ENCODE peak calls at places on chromosome 12, in seven cellular contexts. G is K562, D is GM12892, C is H1, K is SK-N-SH, R is GM12878, Y is HepG2. A is an unnamed sample.

GRCh38 chr12:102063066-102063465 is 1.3 kb upstream of the WASHC3 start:
- DNase-seq in G (no peak), D (no peak), C (no peak), K (no peak), R (no peak), Y (peak; percentile 35), A (no peak)

GRCh38 chr12:92928431-92928961 is 599 bp downstream of the EEA1 start:
- DNase-seq in G (peak; percentile 64), D (no peak), C (no peak), K (peak; percentile 77), R (no peak), Y (no peak), A (peak; percentile 22)

GRCh38 chr12:47223848-47224213 is 144.1 kb upstream of the AMIGO2 start:
- DNase-seq in G (no peak), D (no peak), C (no peak), K (no peak), R (no peak), Y (peak; percentile 64), A (no peak)

GRCh38 chr12:12880537-12880936 is 10.8 kb upstream of the GPRC5A start:
- DNase-seq in G (no peak), D (no peak), C (no peak), K (no peak), R (no peak), Y (no peak), A (no peak)

GRCh38 chr12:46470975-46471374 is 98.4 kb upstream of the SLC38A2 start:
- DNase-seq in G (no peak), D (no peak), C (no peak), K (no peak), R (no peak), Y (no peak), A (no peak)

GRCh38 chr12:17108877-17109520 is 503.0 kb upstream of the LMO3 start:
- DNase-seq in G (no peak), D (no peak), C (no peak), K (no peak), R (no peak), Y (no peak), A (no peak)

GRCh38 chr12:93741741-93742085 is 64.5 kb downstream of the CRADD start:
- DNase-seq in G (no peak), D (peak; percentile 8), C (peak; percentile 73), K (peak; percentile 51), R (no peak), Y (peak; percentile 4), A (no peak)

GRCh38 chr12:112930350-112930749 is 7.9 kb upstream of the OAS3 start:
- DNase-seq in G (no peak), D (no peak), C (no peak), K (no peak), R (no peak), Y (no peak), A (no peak)

GRCh38 chr12:94534761-94535613 is 75.3 kb upstream of the CEP83 start:
- DNase-seq in G (no peak), D (no peak), C (no peak), K (no peak), R (no peak), Y (no peak), A (no peak)

GRCh38 chr12:5716991-5717390 is 228.1 kb downstream of the ANO2 start:
- DNase-seq in G (no peak), D (no peak), C (no peak), K (no peak), R (no peak), Y (no peak), A (no peak)

GRCh38 chr12:22048351-22049041 is 2.5 kb downstream of the CMAS start:
- DNase-seq in G (peak; percentile 13), D (no peak), C (peak; percentile 15), K (no peak), R (no peak), Y (no peak), A (no peak)

GRCh38 chr12:116880817-116881324 is 370 bp downstream of the HRK start:
- DNase-seq in G (peak; percentile 69), D (peak; percentile 69), C (peak; percentile 38), K (peak; percentile 83), R (no peak), Y (peak; percentile 27), A (peak; percentile 72)

GRCh38 chr12:59665692-59666091 is 69.9 kb downstream of the SLC16A7 start:
- DNase-seq in G (no peak), D (no peak), C (no peak), K (no peak), R (no peak), Y (no peak), A (no peak)

GRCh38 chr12:45655186-45655585 is 74.3 kb upstream of the ARID2 start:
- DNase-seq in G (no peak), D (no peak), C (no peak), K (peak; percentile 16), R (no peak), Y (peak; percentile 15), A (no peak)

GRCh38 chr12:49296836-49297694 is 2.1 kb downstream of the PRPH start:
- DNase-seq in G (peak; percentile 89), D (no peak), C (no peak), K (peak; percentile 29), R (no peak), Y (peak; percentile 48), A (no peak)

GRCh38 chr12:66742508-66743367 is 63.9 kb upstream of the GRIP1 start:
- DNase-seq in G (no peak), D (no peak), C (no peak), K (no peak), R (no peak), Y (no peak), A (no peak)

GRCh38 chr12:2274733-2275132 is 221.9 kb downstream of the CACNA1C start:
- DNase-seq in G (no peak), D (no peak), C (no peak), K (no peak), R (no peak), Y (no peak), A (no peak)

GRCh38 chr12:44542716-44543115 is 333.4 kb downstream of the NELL2 start:
- DNase-seq in G (no peak), D (no peak), C (no peak), K (no peak), R (no peak), Y (no peak), A (no peak)

GRCh38 chr12:70002097-70002911 is 177.3 kb downstream of the MYRFL start:
- DNase-seq in G (no peak), D (no peak), C (no peak), K (no peak), R (no peak), Y (no peak), A (no peak)

GRCh38 chr12:108633534-108634224 is at the start of gene SELPLG:
- DNase-seq in G (peak; percentile 50), D (peak; percentile 83), C (no peak), K (no peak), R (peak; percentile 99), Y (no peak), A (peak; percentile 68)

GRCh38 chr12:108629824-108630476 is 3.7 kb downstream of the SELPLG start:
- DNase-seq in G (peak; percentile 83), D (no peak), C (no peak), K (no peak), R (no peak), Y (peak; percentile 21), A (no peak)

GRCh38 chr12:108633081-108633533 is 587 bp downstream of the SELPLG start:
- DNase-seq in G (no peak), D (no peak), C (no peak), K (no peak), R (no peak), Y (no peak), A (no peak)

GRCh38 chr12:108629156-108629555 is 4.5 kb downstream of the SELPLG start:
- DNase-seq in G (peak; percentile 39), D (no peak), C (no peak), K (no peak), R (no peak), Y (no peak), A (no peak)

DNA sequence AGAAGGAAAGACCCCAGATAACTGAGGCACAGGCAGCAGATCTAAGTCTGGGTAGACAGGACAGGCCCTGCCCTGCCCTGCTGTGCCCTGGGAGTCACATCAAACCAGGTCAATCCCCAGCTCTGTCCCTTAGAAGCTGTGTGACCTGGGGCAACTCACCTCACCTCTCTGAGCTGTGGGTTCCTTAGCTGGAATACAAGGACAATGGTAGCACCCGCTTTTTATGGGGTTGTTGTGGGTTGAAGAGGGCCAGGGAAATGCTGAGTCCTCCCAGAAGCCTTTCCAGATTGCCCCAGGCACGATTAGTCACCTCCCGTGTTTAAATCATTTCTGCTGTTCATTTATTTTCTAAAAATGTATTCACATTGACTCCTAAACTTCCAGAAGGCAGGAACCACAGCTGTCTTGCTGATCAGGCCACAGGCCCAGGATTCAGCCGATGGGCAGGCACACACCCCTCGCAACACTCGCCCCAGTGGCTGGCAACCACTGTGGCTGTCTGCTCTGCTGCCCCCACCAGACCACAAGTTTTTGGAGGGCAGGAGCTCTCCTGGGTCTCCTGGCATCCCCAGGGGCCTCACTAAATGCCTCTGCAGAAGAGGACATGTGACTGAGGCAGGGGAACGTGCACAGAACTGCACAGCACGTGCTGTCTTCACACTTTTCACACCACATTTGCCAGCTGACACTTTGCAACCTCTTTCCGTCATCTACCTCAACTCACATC is 3.0 kb downstream of the SELPLG start:
- DNase-seq in G (no peak), D (no peak), C (no peak), K (no peak), R (no peak), Y (no peak), A (no peak)
- TF ChIP-seq TAF1 in G (no peak), D (no peak), C (no peak), K (no peak), R (no peak), Y (no peak), A (no peak)

GRCh38 chr12:104055686-104056388 is 5.8 kb upstream of the GLT8D2 start:
- DNase-seq in G (no peak), D (no peak), C (no peak), K (peak; percentile 82), R (no peak), Y (no peak), A (no peak)
- TF ChIP-seq POLR2AphosphoS5 in G (no peak), D (no peak), C (no peak), K (no peak), R (no peak), Y (no peak), A (no peak)

GRCh38 chr12:13941258-13942249 is 39.8 kb downstream of the GRIN2B start:
- DNase-seq in G (peak; percentile 10), D (no peak), C (peak; percentile 64), K (peak; percentile 12), R (no peak), Y (peak; percentile 76), A (peak; percentile 10)
- TF ChIP-seq TAF1 in G (no peak), D (no peak), C (no peak), K (no peak), R (no peak), Y (no peak), A (no peak)

DNA sequence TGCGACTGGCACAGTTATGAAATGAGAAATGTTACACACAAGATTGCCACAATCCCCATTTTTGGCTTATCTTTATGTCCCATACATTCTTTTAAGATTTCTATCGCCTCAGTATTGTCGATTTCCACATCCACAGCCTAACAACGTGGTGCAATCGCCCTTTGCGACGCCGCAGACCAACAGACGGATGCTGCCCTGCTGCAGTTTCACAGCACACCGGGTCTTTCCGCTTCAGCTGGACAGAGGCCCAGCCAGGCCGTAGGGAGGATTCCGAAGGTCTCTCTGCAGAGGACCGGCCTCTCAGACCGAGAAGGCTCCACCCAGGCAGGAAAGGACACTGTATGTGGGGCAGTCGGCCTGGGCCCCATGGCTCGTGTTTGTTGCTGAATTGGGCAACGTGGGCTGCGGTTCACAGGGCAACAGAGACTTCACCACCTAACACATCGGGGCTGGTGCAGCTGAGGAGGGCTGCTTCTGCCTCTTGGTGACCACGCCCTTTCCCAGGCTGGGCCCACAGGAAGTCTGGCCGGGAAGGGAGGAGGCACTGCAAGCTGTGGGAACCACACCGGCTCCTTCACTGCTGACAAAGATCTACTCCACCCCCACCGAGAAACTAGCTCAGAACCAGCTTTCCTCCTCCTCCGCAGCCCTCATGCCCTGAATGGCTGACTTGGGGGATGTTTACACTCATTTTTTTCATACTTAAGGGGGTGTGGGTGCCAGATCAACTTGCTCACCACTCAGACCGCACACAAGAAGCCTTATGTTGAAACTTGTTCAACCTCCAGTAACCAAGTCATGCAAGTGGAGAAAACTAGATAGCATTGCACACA is 32.9 kb upstream of the MDM1 start:
- DNase-seq in G (peak; percentile 94), D (peak; percentile 66), C (no peak), K (no peak), R (peak; percentile 97), Y (peak; percentile 72), A (peak; percentile 48)
- TF ChIP-seq POLR2AphosphoS5 in G (peak; percentile 28), D (peak; percentile 71), C (peak; percentile 23), K (no peak), R (peak; percentile 81), Y (no peak), A (no peak)